ENCODE peak calls at places on chromosomes 3 and 15, in seven cellular contexts. C, P, L, B, A, V and H are unnamed samples.

GRCh38 chr3:196739671-196740475 is at the start of gene PAK2:
- DNase-seq in C (peak; percentile 71), P (peak; percentile 95), L (no peak), B (peak; percentile 85), A (peak; percentile 96), V (peak; percentile 88), H (peak; percentile 94)

GRCh38 chr3:172586447-172586846 is 63.2 kb upstream of the TNFSF10 start:
- DNase-seq in C (no peak), P (no peak), L (no peak), B (no peak), A (no peak), V (no peak), H (no peak)

GRCh38 chr3:36832406-36832805 is 68.1 kb upstream of the DCLK3 start:
- DNase-seq in C (no peak), P (no peak), L (no peak), B (no peak), A (no peak), V (no peak), H (no peak)

GRCh38 chr15:32956006-32956405 is 238.2 kb downstream of the GREM1 start:
- DNase-seq in C (peak; percentile 25), P (peak; percentile 8), L (no peak), B (peak; percentile 90), A (peak; percentile 85), V (peak; percentile 25), H (peak; percentile 64)

GRCh38 chr3:61990618-61991017 is 382.7 kb downstream of the FEZF2 start:
- DNase-seq in C (no peak), P (no peak), L (no peak), B (no peak), A (no peak), V (no peak), H (peak; percentile 79)

GRCh38 chr15:80825361-80826030 is 46.3 kb downstream of the CEMIP start:
- DNase-seq in C (no peak), P (no peak), L (no peak), B (peak; percentile 90), A (peak; percentile 58), V (peak; percentile 12), H (no peak)

GRCh38 chr3:146160233-146160963 is 586 bp downstream of the PLOD2 start:
- DNase-seq in C (peak; percentile 71), P (no peak), L (no peak), B (peak; percentile 87), A (peak; percentile 94), V (peak; percentile 83), H (peak; percentile 91)

GRCh38 chr15:63765338-63765737 is 68.4 kb downstream of the HERC1 start:
- DNase-seq in C (no peak), P (no peak), L (no peak), B (no peak), A (no peak), V (no peak), H (peak; percentile 13)

GRCh38 chr3:58404396-58404795 is 29.2 kb downstream of the PDHB start:
- DNase-seq in C (no peak), P (no peak), L (no peak), B (peak; percentile 92), A (peak; percentile 91), V (peak; percentile 71), H (no peak)

GRCh38 chr3:30455840-30456239 is 150.6 kb upstream of the TGFBR2 start:
- DNase-seq in C (no peak), P (no peak), L (no peak), B (no peak), A (peak; percentile 19), V (no peak), H (no peak)

GRCh38 chr3:55488398-55489055 is 1.4 kb upstream of the WNT5A start:
- DNase-seq in C (no peak), P (peak; percentile 27), L (no peak), B (peak; percentile 86), A (peak; percentile 86), V (peak; percentile 59), H (peak; percentile 75)

GRCh38 chr3:195109098-195109657 is 161.8 kb downstream of the XXYLT1 start:
- DNase-seq in C (no peak), P (no peak), L (no peak), B (no peak), A (no peak), V (no peak), H (no peak)

GRCh38 chr15:74339371-74339770 is 28.1 kb downstream of the CYP11A1 start:
- DNase-seq in C (no peak), P (no peak), L (no peak), B (no peak), A (no peak), V (no peak), H (no peak)

GRCh38 chr3:127739347-127740135 is 66.8 kb downstream of the ABTB1 start:
- DNase-seq in C (no peak), P (no peak), L (no peak), B (peak; percentile 82), A (no peak), V (no peak), H (no peak)

GRCh38 chr3:170044795-170045244 is 7.0 kb downstream of the GPR160 start:
- DNase-seq in C (no peak), P (no peak), L (no peak), B (no peak), A (no peak), V (no peak), H (no peak)

GRCh38 chr15:68631621-68632051 is 52.8 kb downstream of the CORO2B start:
- DNase-seq in C (no peak), P (no peak), L (no peak), B (no peak), A (no peak), V (no peak), H (peak; percentile 46)

GRCh38 chr3:185989511-185989910 is 51.7 kb upstream of the TRA2B start:
- DNase-seq in C (no peak), P (no peak), L (no peak), B (no peak), A (no peak), V (no peak), H (no peak)
- H3K4me2 ChIP-seq in C (no peak overlapping the region), P (no peak overlapping the region), L (no peak overlapping the region), B (no peak overlapping the region), A (no peak overlapping the region), V (no peak overlapping the region), H (no peak overlapping the region)

GRCh38 chr15:61659571-61660190 is 400.6 kb downstream of the VPS13C start:
- DNase-seq in C (no peak), P (no peak), L (no peak), B (peak; percentile 7), A (peak; percentile 74), V (no peak), H (no peak)
- H2AFZ ChIP-seq in C (no peak overlapping the region), P (no peak overlapping the region), L (no peak overlapping the region), B (no peak overlapping the region), A (no peak overlapping the region), V (no peak overlapping the region), H (no peak overlapping the region)

GRCh38 chr15:37084602-37085001 is 15.7 kb downstream of the MEIS2 start:
- DNase-seq in C (no peak), P (no peak), L (no peak), B (peak; percentile 21), A (no peak), V (no peak), H (no peak)
- TF ChIP-seq EZH2 in C (no peak), P (no peak), L (no peak), B (no peak), A (no peak), V (no peak), H (no peak)

DNA sequence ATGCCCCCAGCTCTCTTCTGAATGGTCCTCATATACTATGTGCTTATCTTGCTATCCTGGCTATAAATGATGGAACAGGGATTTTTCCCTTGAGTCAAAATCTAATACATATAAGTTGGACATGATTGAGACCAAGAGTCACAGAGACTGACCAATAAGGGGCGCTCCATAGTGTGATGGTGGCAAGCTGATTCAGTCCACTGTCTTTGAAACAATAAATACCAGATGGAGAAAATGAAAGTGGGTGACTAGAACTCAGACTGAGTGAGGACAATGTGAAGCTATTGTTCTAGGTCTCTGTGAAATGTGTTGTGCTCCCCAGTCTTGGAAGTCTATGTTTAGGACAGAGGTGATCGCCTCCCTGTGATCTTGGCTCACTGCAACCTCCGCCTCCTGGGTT is 10.6 kb upstream of the FSTL1 start:
- DNase-seq in C (no peak), P (no peak), L (no peak), B (no peak), A (peak; percentile 59), V (no peak), H (no peak)
- H3K4me2 ChIP-seq in C (no peak overlapping the region), P (no peak overlapping the region), L (no peak overlapping the region), B (peak overlapping the region; percentile 32), A (peak overlapping the region; percentile 51), V (no peak overlapping the region), H (no peak overlapping the region)